ENCODE peak calls at places on chromosomes 1 and 21, in four cellular contexts. L is HTR-8/SVneo; X is stimulated activated CD4-positive, alpha-beta T cell treated with anti-CD3 and anti-CD28 coated beads, Interleukin-1b, Interleukin-23, amount 100 ng/mL, for 24 hours; O is activated CD4-positive, CD25-positive, alpha-beta regulatory T cell treated with anti-CD3 and anti-CD28 coated beads, Interleukin-2, amount 50 U/mL, for 72 hours. V is an unnamed sample.

GRCh38 chr1:191615422-191615821 is 542.8 kb upstream of the RGS18 start:
- DNase-seq in L (no peak), X (no peak), O (no peak), V (no peak)

GRCh38 chr1:2543543-2544092 is 12.6 kb upstream of the TNFRSF14 start:
- DNase-seq in L (no peak), X (no peak), O (no peak), V (no peak)

GRCh38 chr1:22652457-22652856 is 579 bp upstream of the C1QB start:
- DNase-seq in L (no peak), X (no peak), O (no peak), V (no peak)

GRCh38 chr1:169877800-169878491 is 15.8 kb downstream of the SCYL3 start:
- DNase-seq in L (no peak), X (no peak), O (no peak), V (no peak)

GRCh38 chr1:229388876-229389580 is 44.9 kb downstream of the ACTA1 start:
- DNase-seq in L (no peak), X (no peak), O (no peak), V (no peak)

GRCh38 chr1:31591425-31592093 is 15.2 kb downstream of the TINAGL1 start:
- DNase-seq in L (no peak), X (no peak), O (no peak), V (no peak)

GRCh38 chr1:246837418-246838117 is 94.2 kb downstream of the AHCTF1 start:
- DNase-seq in L (no peak), X (no peak), O (no peak), V (no peak)

GRCh38 chr1:234871039-234871709 is 257.5 kb downstream of the TOMM20 start:
- DNase-seq in L (no peak), X (no peak), O (no peak), V (no peak)

GRCh38 chr1:61375082-61375880 is 292.9 kb downstream of the NFIA start:
- DNase-seq in L (no peak), X (no peak), O (no peak), V (no peak)

GRCh38 chr1:155892801-155893200 is 18.3 kb downstream of the RIT1 start:
- DNase-seq in L (peak; percentile 26), X (no peak), O (no peak), V (no peak)

GRCh38 chr1:10117865-10118264 is 85.1 kb downstream of the UBE4B start:
- DNase-seq in L (no peak), X (no peak), O (no peak), V (no peak)

GRCh38 chr1:155206891-155207577 is 663 bp downstream of the THBS3 start:
- DNase-seq in L (peak; percentile 71), X (peak; percentile 83), O (peak; percentile 87), V (peak; percentile 78)

GRCh38 chr1:218348628-218349185 is 3.6 kb downstream of the TGFB2 start:
- DNase-seq in L (no peak), X (no peak), O (no peak), V (no peak)

GRCh38 chr1:54273837-54274192 is 73.8 kb downstream of the MRPL37 start:
- DNase-seq in L (no peak), X (no peak), O (no peak), V (peak; percentile 88)

GRCh38 chr1:231485029-231485784 is 43.3 kb upstream of the TSNAX start:
- DNase-seq in L (no peak), X (no peak), O (no peak), V (no peak)

GRCh38 chr1:225778412-225778669 is 715 bp downstream of the SRP9 start:
- DNase-seq in L (no peak), X (no peak), O (no peak), V (no peak)

GRCh38 chr1:85584264-85584781 is 3.8 kb downstream of the CCN1 start:
- DNase-seq in L (no peak), X (no peak), O (no peak), V (no peak)

GRCh38 chr1:212667223-212668139 is 32.2 kb downstream of the BATF3 start:
- DNase-seq in L (peak; percentile 91), X (no peak), O (no peak), V (no peak)

GRCh38 chr1:239307886-239308285 is 78.5 kb upstream of the CHRM3 start:
- DNase-seq in L (no peak), X (no peak), O (no peak), V (no peak)

GRCh38 chr1:226784081-226785049 is 45.3 kb upstream of the ITPKB start:
- DNase-seq in L (no peak), X (no peak), O (no peak), V (no peak)

GRCh38 chr1:153774780-153775431 is at the start of gene SLC27A3:
- DNase-seq in L (no peak), X (no peak), O (no peak), V (no peak)

GRCh38 chr21:41767606-41768370 is 936 bp upstream of the RIPK4 start:
- DNase-seq in L (no peak), X (no peak), O (no peak), V (no peak)

GRCh38 chr1:163094182-163094581 is 25.0 kb downstream of the RGS4 start:
- DNase-seq in L (no peak), X (no peak), O (no peak), V (no peak)

GRCh38 chr1:156959414-156959813 is 39.0 kb downstream of the LRRC71 start:
- DNase-seq in L (peak; percentile 32), X (no peak), O (no peak), V (no peak)

GRCh38 chr1:38022810-38023209 is 10.3 kb downstream of the UTP11 start:
- DNase-seq in L (no peak), X (no peak), O (no peak), V (no peak)

GRCh38 chr1:180580237-180580636 is 21.5 kb downstream of the OVAAL start:
- DNase-seq in L (no peak), X (no peak), O (no peak), V (no peak)

GRCh38 chr1:222670110-222670509 is 42.2 kb downstream of the AIDA start:
- DNase-seq in L (no peak), X (no peak), O (no peak), V (no peak)

GRCh38 chr1:167482184-167482583 is 36.1 kb downstream of the CD247 start:
- DNase-seq in L (no peak), X (no peak), O (no peak), V (no peak)

GRCh38 chr1:158180741-158181576 is at the start of gene CD1D:
- DNase-seq in L (peak; percentile 9), X (no peak), O (no peak), V (no peak)

GRCh38 chr1:212010004-212010403 is 25.4 kb downstream of the INTS7 start:
- DNase-seq in L (no peak), X (no peak), O (no peak), V (no peak)

GRCh38 chr1:230416430-230416829 is 9.7 kb downstream of the PGBD5 start:
- DNase-seq in L (no peak), X (no peak), O (no peak), V (no peak)

GRCh38 chr1:7069888-7070287 is 284.6 kb downstream of the CAMTA1 start:
- DNase-seq in L (peak; percentile 10), X (no peak), O (no peak), V (no peak)

GRCh38 chr1:11749203-11749689 is 12.7 kb upstream of the C1orf167 start:
- DNase-seq in L (no peak), X (no peak), O (peak; percentile 53), V (no peak)

GRCh38 chr1:154590756-154591155 is 17.2 kb downstream of the ADAR start:
- DNase-seq in L (no peak), X (no peak), O (no peak), V (no peak)

GRCh38 chr1:163528710-163529348 is 207.1 kb downstream of the NUF2 start:
- DNase-seq in L (peak; percentile 1), X (no peak), O (no peak), V (no peak)

V was measured in D721Med.